ENCODE peak calls at places on chromosomes 2 and 18, in eight cellular contexts. Q, W, P, R, Z, D, O and A are unnamed samples.
A peak's percentile ranks its signal among the peaks of the same experiment; 100 is the strongest.

GRCh38 chr2:37641582-37642111 is 29.8 kb downstream of the CDC42EP3 start:
- DNase-seq in Q (no peak), W (no peak), P (no peak), R (no peak), Z (no peak), D (no peak), O (peak; percentile 97), A (no peak)

GRCh38 chr2:86750240-86750839 is 30.2 kb downstream of the RMND5A start:
- DNase-seq in Q (no peak), W (no peak), P (no peak), R (no peak), Z (no peak), D (no peak), O (peak; percentile 15), A (peak; percentile 18)

GRCh38 chr2:16473575-16473974 is 192.1 kb downstream of the CYRIA start:
- DNase-seq in Q (no peak), W (no peak), P (no peak), R (no peak), Z (no peak), D (no peak), O (no peak), A (no peak)

GRCh38 chr18:6521804-6522418 is 107.2 kb upstream of the L3MBTL4 start:
- DNase-seq in Q (peak; percentile 40), W (no peak), P (peak; percentile 10), R (no peak), Z (peak; percentile 44), D (peak; percentile 26), O (peak; percentile 63), A (peak; percentile 20)

GRCh38 chr2:24489465-24489864 is 1.6 kb upstream of the NCOA1 start:
- DNase-seq in Q (no peak), W (no peak), P (no peak), R (no peak), Z (no peak), D (no peak), O (no peak), A (no peak)

GRCh38 chr2:84306361-84306760 is 152.7 kb downstream of the SUCLG1 start:
- DNase-seq in Q (no peak), W (no peak), P (no peak), R (no peak), Z (no peak), D (no peak), O (no peak), A (no peak)

GRCh38 chr2:224832207-224832606 is 116.0 kb upstream of the CCDC195 start:
- DNase-seq in Q (no peak), W (no peak), P (no peak), R (no peak), Z (no peak), D (no peak), O (no peak), A (no peak)

GRCh38 chr2:59490192-59490591 is 1063.3 kb downstream of the BCL11A start:
- DNase-seq in Q (no peak), W (no peak), P (no peak), R (no peak), Z (no peak), D (no peak), O (no peak), A (no peak)

GRCh38 chr2:128327180-128327964 is 8.7 kb upstream of the HS6ST1 start:
- DNase-seq in Q (no peak), W (no peak), P (no peak), R (no peak), Z (no peak), D (no peak), O (no peak), A (no peak)

GRCh38 chr2:20558391-20559150 is 92.3 kb downstream of the HS1BP3 start:
- DNase-seq in Q (no peak), W (no peak), P (no peak), R (no peak), Z (no peak), D (no peak), O (no peak), A (no peak)

GRCh38 chr18:500556-501405 is at the start of gene COLEC12:
- DNase-seq in Q (peak; percentile 33), W (no peak), P (no peak), R (peak; percentile 63), Z (no peak), D (peak; percentile 85), O (no peak), A (no peak)

GRCh38 chr2:201660293-201660895 is 17.1 kb upstream of the TMEM237 start:
- DNase-seq in Q (no peak), W (no peak), P (no peak), R (no peak), Z (no peak), D (no peak), O (no peak), A (no peak)

GRCh38 chr2:241703128-241703604 is 1.3 kb downstream of the ING5 start:
- DNase-seq in Q (peak; percentile 9), W (peak; percentile 28), P (no peak), R (no peak), Z (no peak), D (no peak), O (peak; percentile 22), A (no peak)

GRCh38 chr2:111702119-111702808 is 181.7 kb downstream of the ANAPC1 start:
- DNase-seq in Q (peak; percentile 77), W (peak; percentile 51), P (no peak), R (no peak), Z (no peak), D (peak; percentile 54), O (peak; percentile 77), A (peak; percentile 76)

GRCh38 chr2:145769053-145769716 is 1249.3 kb upstream of the ZEB2 start:
- DNase-seq in Q (no peak), W (no peak), P (no peak), R (no peak), Z (no peak), D (no peak), O (no peak), A (no peak)

GRCh38 chr2:178377046-178377445 is 73.9 kb downstream of the PRKRA start:
- DNase-seq in Q (peak; percentile 3), W (no peak), P (no peak), R (no peak), Z (peak; percentile 20), D (no peak), O (no peak), A (no peak)

GRCh38 chr2:209977386-209978239 is 24.8 kb upstream of the RPE start:
- DNase-seq in Q (peak; percentile 52), W (no peak), P (no peak), R (no peak), Z (no peak), D (no peak), O (peak; percentile 41), A (peak; percentile 28)